ENCODE peak calls at places on chromosome 10, in four cellular contexts. F is K562, H is GM12878, S is HL-60. J is an unnamed sample.

GRCh38 chr10:125661942-125662515 is 20.9 kb downstream of the TEX36 start:
- DNase-seq in H (no peak), S (no peak), F (peak; percentile 60), J (no peak)

GRCh38 chr10:21403256-21404015 is 122.0 kb downstream of the SKIDA1 start:
- DNase-seq in H (no peak), F (no peak), S (no peak), J (no peak)

GRCh38 chr10:21929070-21929469 is 74.5 kb downstream of the DNAJC1 start:
- DNase-seq in H (no peak), S (no peak), F (peak; percentile 18), J (no peak)

GRCh38 chr10:127882391-127882790 is 10.3 kb downstream of the CLRN3 start:
- DNase-seq in H (no peak), S (no peak), F (no peak), J (no peak)

GRCh38 chr10:131076341-131076740 is 235.2 kb downstream of the TCERG1L start:
- DNase-seq in S (no peak), F (no peak), H (no peak), J (no peak)

GRCh38 chr10:77274046-77274795 is 363.4 kb downstream of the KCNMA1 start:
- DNase-seq in S (no peak), F (no peak), H (no peak), J (no peak)

GRCh38 chr10:42691361-42692120 is 53.2 kb upstream of the ZNF33B start:
- DNase-seq in F (no peak), H (no peak), S (no peak), J (no peak)

GRCh38 chr10:16646474-16647059 is 124.9 kb upstream of the C1QL3 start:
- DNase-seq in F (no peak), H (peak; percentile 9), S (no peak), J (no peak)

GRCh38 chr10:131774618-131775443 is 126.0 kb upstream of the PPP2R2D start:
- DNase-seq in S (no peak), F (no peak), H (no peak), J (no peak)

GRCh38 chr10:74437822-74438221 is 286.8 kb downstream of the ADK start:
- DNase-seq in H (no peak), S (no peak), F (no peak), J (no peak)

GRCh38 chr10:70984986-70985719 is 96.8 kb upstream of the PCBD1 start:
- DNase-seq in S (no peak), H (no peak), F (no peak), J (no peak)

GRCh38 chr10:56604624-56605023 is 243.6 kb upstream of the ZWINT start:
- DNase-seq in S (no peak), F (no peak), H (no peak), J (no peak)

GRCh38 chr10:72328045-72328828 is 26.5 kb downstream of the DNAJB12 start:
- DNase-seq in H (no peak), F (peak; percentile 78), S (no peak), J (no peak)

GRCh38 chr10:107611101-107611500 is 446.6 kb upstream of the SORCS1 start:
- DNase-seq in F (no peak), S (no peak), H (no peak), J (no peak)

GRCh38 chr10:59708816-59709471 is 706 bp downstream of the SLC16A9 start:
- DNase-seq in S (no peak), H (no peak), F (peak; percentile 18), J (peak; percentile 42)

GRCh38 chr10:6138456-6138855 is 49.6 kb downstream of the RBM17 start:
- DNase-seq in H (no peak), S (no peak), F (no peak), J (no peak)

GRCh38 chr10:101032637-101033201 is 1.7 kb downstream of the SFXN3 start:
- DNase-seq in S (no peak), H (no peak), F (no peak), J (no peak)

GRCh38 chr10:6009159-6009558 is 31.8 kb upstream of the IL15RA start:
- DNase-seq in H (no peak), F (no peak), S (no peak), J (no peak)

GRCh38 chr10:84907461-84908010 is 579.1 kb downstream of the CCSER2 start:
- DNase-seq in S (no peak), H (no peak), F (no peak), J (no peak)

GRCh38 chr10:76034236-76035009 is 603.0 kb downstream of the LRMDA start:
- DNase-seq in H (no peak), S (no peak), F (no peak), J (no peak)

GRCh38 chr10:114879541-114880158 is 58.1 kb downstream of the FHIP2A start:
- DNase-seq in F (peak; percentile 30), S (peak; percentile 26), H (peak; percentile 4), J (peak; percentile 29)

GRCh38 chr10:77586719-77587423 is 50.7 kb downstream of the KCNMA1 start:
- DNase-seq in H (no peak), F (no peak), S (no peak), J (no peak)

GRCh38 chr10:124909563-124909962 is 32.4 kb upstream of the ZRANB1 start:
- DNase-seq in S (no peak), H (no peak), F (no peak), J (no peak)

GRCh38 chr10:90642136-90642535 is 215.7 kb downstream of the HTR7 start:
- DNase-seq in F (no peak), S (no peak), H (no peak), J (no peak)

GRCh38 chr10:30782543-30783461 is 153.2 kb upstream of the LYZL2 start:
- DNase-seq in F (no peak), S (peak; percentile 82), H (peak; percentile 35), J (no peak)

GRCh38 chr10:118028619-118029018 is 18.1 kb downstream of the RAB11FIP2 start:
- DNase-seq in S (no peak), H (peak; percentile 33), F (no peak), J (no peak)

GRCh38 chr10:6173203-6173602 is 29.5 kb upstream of the PFKFB3 start:
- DNase-seq in F (peak; percentile 38), S (no peak), H (no peak), J (no peak)

GRCh38 chr10:60425392-60426110 is 35.9 kb upstream of the ANK3 start:
- DNase-seq in F (no peak), S (no peak), H (no peak), J (no peak)

GRCh38 chr10:63057509-63057908 is 75.6 kb upstream of the NRBF2 start:
- DNase-seq in S (no peak), F (no peak), H (no peak), J (no peak)

GRCh38 chr10:71920540-71921318 is 43.5 kb upstream of the CHST3 start:
- DNase-seq in S (no peak), H (no peak), F (peak; percentile 32), J (no peak)

GRCh38 chr10:15461353-15462108 is 90.4 kb upstream of the FAM171A1 start:
- DNase-seq in H (no peak), S (no peak), F (peak; percentile 60), J (no peak)

GRCh38 chr10:121428848-121429247 is 169.4 kb downstream of the FGFR2 start:
- DNase-seq in S (no peak), F (no peak), H (no peak), J (no peak)

GRCh38 chr10:86976362-86977056 is 8.2 kb downstream of the ADIRF start:
- DNase-seq in S (no peak), F (no peak), H (no peak), J (no peak)

GRCh38 chr10:132223156-132223590 is 36.4 kb downstream of the DPYSL4 start:
- DNase-seq in H (peak; percentile 8), F (peak; percentile 71), S (peak; percentile 65), J (peak; percentile 78)

GRCh38 chr10:110436554-110437350 is 61.0 kb upstream of the DUSP5 start:
- DNase-seq in S (no peak), F (no peak), H (no peak), J (no peak)

GRCh38 chr10:62728479-62728878 is 76.0 kb upstream of the ADO start:
- DNase-seq in F (no peak), S (peak; percentile 80), H (no peak), J (no peak)

GRCh38 chr10:9302142-9302746 is 1247.8 kb downstream of the GATA3 start:
- DNase-seq in H (no peak), S (no peak), F (peak; percentile 50), J (no peak)
- TF ChIP-seq SPI1 in H (no peak), S (no peak), F (no peak), J (no peak)

GRCh38 chr10:32169556-32169955 is 113.3 kb upstream of the KIF5B start:
- DNase-seq in S (no peak), H (no peak), F (no peak), J (no peak)
- TF ChIP-seq SPI1 in S (no peak), H (no peak), F (no peak), J (no peak)

DNA sequence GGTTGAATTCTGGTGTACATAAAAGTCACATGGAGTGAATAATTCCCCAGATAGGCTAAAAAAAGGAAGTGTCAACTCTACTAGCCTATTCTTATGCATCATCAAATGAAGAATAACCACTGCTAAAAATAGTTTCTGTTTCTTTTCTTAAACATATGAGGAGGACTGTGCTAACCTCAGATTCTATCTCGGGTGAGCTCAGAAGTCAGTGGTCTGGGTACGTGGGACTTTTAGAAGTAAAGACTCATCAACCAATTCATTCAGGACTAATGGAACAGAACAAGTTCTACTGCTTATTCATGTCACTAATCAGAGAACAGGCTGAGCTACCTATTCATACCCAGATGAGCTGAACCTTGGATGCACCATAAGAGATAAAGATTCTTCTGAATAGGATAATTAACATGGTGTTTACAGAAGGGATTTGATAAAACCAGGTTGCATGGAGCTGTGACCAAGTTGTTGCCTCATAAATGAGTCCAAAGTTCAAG is 9.5 kb upstream of the ASAH2 start:
- DNase-seq in S (no peak), H (peak; percentile 71), F (no peak), J (peak; percentile 31)
- TF ChIP-seq SPI1 in S (peak; percentile 76), H (peak; percentile 89), F (peak; percentile 84), J (peak; percentile 87)

GRCh38 chr10:94235470-94235869 is 127.3 kb downstream of the NOC3L start:
- DNase-seq in H (no peak), F (no peak), S (no peak), J (no peak)

GRCh38 chr10:94230134-94230785 is 132.5 kb downstream of the NOC3L start:
- DNase-seq in H (no peak), F (no peak), S (no peak), J (no peak)

GRCh38 chr10:94238006-94238617 is 124.6 kb downstream of the NOC3L start:
- DNase-seq in F (no peak), S (no peak), H (no peak), J (no peak)

GRCh38 chr10:94232711-94233383 is 129.9 kb downstream of the NOC3L start:
- DNase-seq in S (no peak), F (no peak), H (no peak), J (no peak)
- TF ChIP-seq SPI1 in S (no peak), F (no peak), H (no peak), J (no peak)

DNA sequence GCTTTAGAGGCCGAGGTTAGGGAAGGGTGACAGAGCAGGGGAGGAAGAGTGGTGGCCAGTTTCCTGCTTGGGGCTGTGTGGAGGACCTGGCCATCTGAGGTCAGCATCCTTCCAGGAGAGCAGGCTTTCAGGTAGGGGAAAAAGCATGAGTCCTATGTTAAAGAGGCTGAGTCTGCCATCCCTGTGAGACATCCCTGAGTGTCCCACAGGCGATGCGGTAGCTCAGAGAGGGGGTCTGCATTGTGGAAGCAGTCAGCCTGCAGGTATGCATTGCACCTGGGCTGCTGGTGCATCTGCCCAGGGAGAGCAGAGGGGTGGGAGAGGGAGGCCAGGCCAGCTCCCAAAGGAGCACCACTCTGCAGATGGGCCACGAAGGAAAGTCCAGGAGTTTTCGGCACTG is 282.1 kb upstream of the ZNF32 start:
- DNase-seq in H (no peak), S (no peak), F (no peak), J (no peak)
- TF ChIP-seq SPI1 in H (no peak), S (no peak), F (no peak), J (no peak)

GRCh38 chr10:102628451-102628911 is 15.8 kb upstream of the TRIM8 start:
- DNase-seq in H (no peak), S (no peak), F (no peak), J (no peak)
- TF ChIP-seq SPI1 in H (no peak), S (no peak), F (no peak), J (no peak)

GRCh38 chr10:58414270-58415041 is 29.2 kb downstream of the TFAM start:
- DNase-seq in S (no peak), F (no peak), H (no peak), J (no peak)
- TF ChIP-seq SPI1 in S (no peak), F (no peak), H (no peak), J (no peak)

J was measured in GM12891.